ENCODE peak calls at places on chromosomes 7 and 10, in four cellular contexts. H is iPS-NIHi11, K is left ventricle myocardium inferior, S is adrenal gland. M is an unnamed sample.
A peak's percentile ranks its signal among the peaks of the same experiment; 100 is the strongest.

GRCh38 chr10:63553031-63553430 is 31.8 kb downstream of the REEP3 start:
- DNase-seq in S (no peak), K (no peak), H (no peak), M (no peak)

GRCh38 chr10:44965104-44965503 is 5.5 kb downstream of the RASSF4 start:
- DNase-seq in K (no peak), S (no peak), H (no peak), M (no peak)

GRCh38 chr10:16779375-16779774 is 37.8 kb downstream of the RSU1 start:
- DNase-seq in S (no peak), K (no peak), H (no peak), M (no peak)

GRCh38 chr7:93117852-93118530 is at the start of gene SAMD9:
- DNase-seq in S (peak; percentile 80), K (no peak), H (peak; percentile 16), M (peak; percentile 68)

GRCh38 chr10:51699145-51699474 is 285 bp downstream of the CSTF2T start:
- DNase-seq in S (peak; percentile 19), H (no peak), K (no peak), M (no peak)

GRCh38 chr7:106041140-106041717 is 70.9 kb downstream of the SYPL1 start:
- DNase-seq in S (peak; percentile 27), K (no peak), H (peak; percentile 82), M (peak; percentile 65)

GRCh38 chr10:80100861-80101695 is 22.6 kb downstream of the TMEM254 start:
- DNase-seq in S (no peak), K (no peak), H (peak; percentile 28), M (no peak)

GRCh38 chr10:127299956-127300689 is 103.7 kb upstream of the INSYN2A start:
- DNase-seq in S (no peak), K (no peak), H (no peak), M (no peak)

GRCh38 chr10:1543596-1543995 is 193.7 kb downstream of the ADARB2 start:
- DNase-seq in S (no peak), K (no peak), H (no peak), M (no peak)

GRCh38 chr10:51698473-51699063 is 827 bp downstream of the CSTF2T start:
- DNase-seq in H (no peak), K (no peak), S (no peak), M (no peak)

GRCh38 chr7:150685219-150686029 is at the start of gene GIMAP2:
- DNase-seq in S (no peak), H (no peak), K (no peak), M (peak; percentile 9)

GRCh38 chr10:129168660-129169059 is 298.4 kb upstream of the MGMT start:
- DNase-seq in K (no peak), H (no peak), S (no peak), M (no peak)

GRCh38 chr10:123502983-123503382 is 163.2 kb upstream of the GPR26 start:
- DNase-seq in K (no peak), H (no peak), S (no peak), M (no peak)

GRCh38 chr7:18958627-18959026 is 158.8 kb downstream of the TWIST1 start:
- DNase-seq in S (no peak), K (no peak), H (no peak), M (no peak)

GRCh38 chr7:27842094-27842493 is 102.1 kb downstream of the TAX1BP1 start:
- DNase-seq in K (no peak), S (no peak), H (peak; percentile 36), M (no peak)

GRCh38 chr7:86904949-86905834 is 154.3 kb downstream of the ELAPOR2 start:
- DNase-seq in S (peak; percentile 22), K (no peak), H (peak; percentile 21), M (no peak)

GRCh38 chr7:128168667-128169210 is 72.3 kb upstream of the LEP start:
- DNase-seq in K (peak; percentile 33), H (peak; percentile 93), S (peak; percentile 23), M (peak; percentile 46)

GRCh38 chr10:132111871-132112341 is 46.2 kb downstream of the JAKMIP3 start:
- DNase-seq in H (no peak), K (peak; percentile 11), S (peak; percentile 12), M (no peak)

GRCh38 chr10:118106426-118106825 is 59.7 kb upstream of the RAB11FIP2 start:
- DNase-seq in K (no peak), H (peak; percentile 30), S (no peak), M (peak; percentile 13)

GRCh38 chr7:129514683-129515082 is 12.4 kb downstream of the SMKR1 start:
- DNase-seq in K (no peak), S (no peak), H (no peak), M (no peak)

GRCh38 chr10:30284860-30285594 is 64.1 kb downstream of the MTPAP start:
- DNase-seq in S (no peak), K (no peak), H (peak; percentile 28), M (no peak)

GRCh38 chr10:121084029-121084674 is 233.0 kb downstream of the WDR11 start:
- DNase-seq in K (no peak), H (no peak), S (peak; percentile 41), M (no peak)

GRCh38 chr7:42107484-42107883 is 129.5 kb downstream of the GLI3 start:
- DNase-seq in S (no peak), H (peak; percentile 82), K (no peak), M (no peak)

GRCh38 chr10:36026081-36026480 is 384.0 kb upstream of the FZD8 start:
- DNase-seq in K (no peak), H (no peak), S (no peak), M (no peak)

GRCh38 chr7:141568227-141568626 is 17.0 kb downstream of the AGK start:
- DNase-seq in K (peak; percentile 28), S (no peak), H (no peak), M (no peak)

GRCh38 chr10:64863836-64864235 is 1342.6 kb downstream of the REEP3 start:
- DNase-seq in S (no peak), H (no peak), K (no peak), M (no peak)

GRCh38 chr7:51152801-51153200 is 163.8 kb downstream of the COBL start:
- DNase-seq in K (no peak), S (no peak), H (no peak), M (no peak)

GRCh38 chr7:51046103-51046466 is 263.4 kb upstream of the GRB10 start:
- DNase-seq in H (no peak), K (no peak), S (no peak), M (no peak)

M was measured in T47D.